ENCODE peak calls at places on chromosomes 3 and 15, in eight cellular contexts. Z is left colon; F is effector CD4-positive, alpha-beta T cell; E is Calu3; X is ELR; I is fibroblast of mammary gland; R is suprapubic skin; U is mammary epithelial cell. O is an unnamed sample.

GRCh38 chr15:87416591-87417257 is 839.8 kb downstream of the NTRK3 start:
- DNase-seq in Z (no peak), F (no peak), E (no peak), X (peak; percentile 49), I (no peak), R (no peak), U (peak; percentile 63), O (no peak)

GRCh38 chr3:169334994-169335393 is 328.5 kb downstream of the MECOM start:
- DNase-seq in Z (no peak), F (no peak), E (no peak), X (no peak), I (no peak), R (no peak), U (no peak), O (no peak)

GRCh38 chr3:44865272-44866005 is 3.7 kb downstream of the TMEM42 start:
- DNase-seq in Z (no peak), F (no peak), E (no peak), X (no peak), I (peak; percentile 37), R (no peak), U (no peak), O (no peak)

GRCh38 chr3:152472606-152472954 is 203.9 kb downstream of the MBNL1 start:
- DNase-seq in Z (no peak), F (no peak), E (no peak), X (no peak), I (no peak), R (no peak), U (no peak), O (no peak)

GRCh38 chr3:126373682-126374601 is 16.7 kb upstream of the KLF15 start:
- DNase-seq in Z (no peak), F (no peak), E (no peak), X (no peak), I (peak; percentile 25), R (no peak), U (no peak), O (no peak)

GRCh38 chr3:118972974-118973373 is 61.7 kb downstream of the IGSF11 start:
- DNase-seq in Z (no peak), F (no peak), E (no peak), X (no peak), I (no peak), R (no peak), U (no peak), O (no peak)

GRCh38 chr3:66603161-66603611 is 102.4 kb upstream of the LRIG1 start:
- DNase-seq in Z (no peak), F (no peak), E (no peak), X (no peak), I (no peak), R (no peak), U (peak; percentile 17), O (no peak)

GRCh38 chr3:114623420-114624046 is 329.7 kb downstream of the TIGIT start:
- DNase-seq in Z (no peak), F (no peak), E (no peak), X (peak; percentile 48), I (no peak), R (no peak), U (no peak), O (no peak)

GRCh38 chr15:79004336-79004735 is 59.5 kb upstream of the CTSH start:
- DNase-seq in Z (peak; percentile 21), F (no peak), E (peak; percentile 63), X (peak; percentile 93), I (peak; percentile 60), R (no peak), U (peak; percentile 69), O (no peak)

GRCh38 chr3:172707967-172708366 is 2.9 kb downstream of the NCEH1 start:
- DNase-seq in Z (no peak), F (no peak), E (no peak), X (peak; percentile 57), I (peak; percentile 37), R (no peak), U (peak; percentile 13), O (no peak)

GRCh38 chr15:51874751-51875644 is 45.5 kb downstream of the TMOD3 start:
- DNase-seq in Z (no peak), F (no peak), E (peak; percentile 54), X (peak; percentile 99), I (peak; percentile 99), R (no peak), U (peak; percentile 97), O (no peak)

GRCh38 chr15:99275061-99275460 is 23.8 kb downstream of the LRRC28 start:
- DNase-seq in Z (no peak), F (no peak), E (no peak), X (no peak), I (no peak), R (no peak), U (no peak), O (no peak)

GRCh38 chr3:29409409-29409808 is 128.5 kb downstream of the RBMS3 start:
- DNase-seq in Z (no peak), F (no peak), E (no peak), X (no peak), I (peak; percentile 77), R (no peak), U (no peak), O (no peak)

GRCh38 chr3:16503191-16503776 is 10.2 kb downstream of the RFTN1 start:
- DNase-seq in Z (no peak), F (no peak), E (no peak), X (no peak), I (no peak), R (no peak), U (no peak), O (no peak)

GRCh38 chr3:73405853-73406252 is 218.9 kb downstream of the PDZRN3 start:
- DNase-seq in Z (no peak), F (no peak), E (no peak), X (no peak), I (peak; percentile 77), R (no peak), U (no peak), O (no peak)

GRCh38 chr3:103083848-103084631 is 649.2 kb downstream of the ZPLD1 start:
- DNase-seq in Z (no peak), F (no peak), E (no peak), X (no peak), I (no peak), R (no peak), U (no peak), O (no peak)

GRCh38 chr15:58755956-58756355 is 6.4 kb upstream of the ADAM10 start:
- DNase-seq in Z (no peak), F (no peak), E (peak; percentile 40), X (no peak), I (peak; percentile 25), R (no peak), U (no peak), O (no peak)

GRCh38 chr3:45676248-45677044 is 12.8 kb upstream of the SACM1L start:
- DNase-seq in Z (no peak), F (no peak), E (no peak), X (no peak), I (no peak), R (no peak), U (no peak), O (no peak)

GRCh38 chr3:140117111-140117526 is 182.1 kb downstream of the CLSTN2 start:
- DNase-seq in Z (no peak), F (no peak), E (no peak), X (no peak), I (no peak), R (no peak), U (no peak), O (no peak)

GRCh38 chr15:97124790-97125189 is 794.3 kb downstream of the NR2F2 start:
- DNase-seq in Z (no peak), F (no peak), E (no peak), X (no peak), I (no peak), R (no peak), U (no peak), O (no peak)

GRCh38 chr3:23999012-23999641 is 54.0 kb downstream of the NR1D2 start:
- DNase-seq in Z (peak; percentile 74), F (peak; percentile 38), E (peak; percentile 72), X (peak; percentile 67), I (peak; percentile 66), R (no peak), U (peak; percentile 33), O (no peak)

GRCh38 chr3:103693831-103694230 is 1259.0 kb downstream of the ZPLD1 start:
- DNase-seq in Z (no peak), F (no peak), E (no peak), X (peak; percentile 41), I (no peak), R (no peak), U (peak; percentile 2), O (no peak)

GRCh38 chr3:46948830-46949671 is 27.5 kb downstream of the CCDC12 start:
- DNase-seq in Z (peak; percentile 64), F (no peak), E (peak; percentile 46), X (no peak), I (no peak), R (no peak), U (no peak), O (peak; percentile 8)

GRCh38 chr3:33211444-33211843 is 7.2 kb downstream of the SUSD5 start:
- DNase-seq in Z (no peak), F (no peak), E (peak; percentile 7), X (peak; percentile 84), I (peak; percentile 88), R (no peak), U (peak; percentile 82), O (no peak)

GRCh38 chr15:43293402-43293801 is 26.7 kb upstream of the TGM5 start:
- DNase-seq in Z (no peak), F (no peak), E (no peak), X (no peak), I (no peak), R (no peak), U (no peak), O (no peak)

GRCh38 chr15:81029416-81030367 is 29.0 kb downstream of the TLNRD1 start:
- DNase-seq in Z (no peak), F (no peak), E (peak; percentile 8), X (peak; percentile 57), I (peak; percentile 51), R (no peak), U (peak; percentile 28), O (no peak)

GRCh38 chr3:167120828-167121227 is 259.3 kb downstream of the ZBBX start:
- DNase-seq in Z (no peak), F (no peak), E (no peak), X (no peak), I (no peak), R (no peak), U (no peak), O (no peak)

GRCh38 chr3:68893600-68894239 is 38.6 kb downstream of the TAFA4 start:
- DNase-seq in Z (no peak), F (no peak), E (peak; percentile 11), X (peak; percentile 42), I (peak; percentile 50), R (no peak), U (peak; percentile 16), O (no peak)

GRCh38 chr15:57218826-57219576 is 157.3 kb upstream of the CGNL1 start:
- DNase-seq in Z (no peak), F (no peak), E (no peak), X (peak; percentile 90), I (peak; percentile 95), R (no peak), U (peak; percentile 15), O (no peak)

GRCh38 chr3:158168996-158169573 is 59.2 kb downstream of the RSRC1 start:
- DNase-seq in Z (no peak), F (no peak), E (no peak), X (no peak), I (no peak), R (no peak), U (no peak), O (no peak)

GRCh38 chr3:72659609-72660008 is 188.6 kb downstream of the SHQ1 start:
- DNase-seq in Z (no peak), F (no peak), E (no peak), X (no peak), I (no peak), R (no peak), U (peak; percentile 16), O (no peak)

GRCh38 chr3:41853495-41853894 is 108.4 kb downstream of the ULK4 start:
- DNase-seq in Z (no peak), F (no peak), E (no peak), X (no peak), I (peak; percentile 3), R (no peak), U (no peak), O (no peak)